ENCODE peak calls at places on chromosome 17, in four cellular contexts. T, W, A and L are unnamed samples.

GRCh38 chr17:81713556-81714411 is 1.7 kb downstream of the SLC25A10 start:
- DNase-seq in T (no peak), A (no peak), W (no peak), L (no peak)

GRCh38 chr17:72383053-72383847 is 262.4 kb downstream of the SOX9 start:
- DNase-seq in W (no peak), T (peak), A (no peak), L (no peak)

GRCh38 chr17:42163113-42163512 is 8.3 kb upstream of the RAB5C start:
- DNase-seq in T (peak), W (no peak), A (no peak), L (no peak)

GRCh38 chr17:59753522-59754467 is 46.3 kb downstream of the VMP1 start:
- DNase-seq in A (no peak), W (peak), T (peak), L (no peak)

GRCh38 chr17:47905221-47905733 is 9.2 kb downstream of the SP2 start:
- DNase-seq in T (no peak), A (peak), W (peak), L (peak)

GRCh38 chr17:65389956-65390355 is 171.5 kb downstream of the AXIN2 start:
- DNase-seq in A (no peak), T (no peak), W (no peak), L (no peak)

GRCh38 chr17:32536736-32537646 is 50.2 kb downstream of the CDK5R1 start:
- DNase-seq in A (no peak), W (no peak), T (no peak), L (no peak)

GRCh38 chr17:56679148-56679766 is 85.8 kb downstream of the NOG start:
- DNase-seq in A (no peak), T (peak), W (no peak), L (no peak)

GRCh38 chr17:73203788-73204479 is 11.1 kb downstream of the COG1 start:
- DNase-seq in T (no peak), A (no peak), W (no peak), L (no peak)

GRCh38 chr17:65537343-65537844 is 24.1 kb downstream of the AXIN2 start:
- DNase-seq in W (no peak), A (no peak), T (no peak), L (no peak)

GRCh38 chr17:65092262-65092661 is 35.7 kb upstream of the GNA13 start:
- DNase-seq in W (no peak), A (no peak), T (no peak), L (no peak)

GRCh38 chr17:50480142-50480764 is 1.6 kb downstream of the RSAD1 start:
- DNase-seq in A (no peak), T (no peak), W (no peak), L (no peak)

GRCh38 chr17:60959696-60960095 is 282.0 kb downstream of the BCAS3 start:
- DNase-seq in T (no peak), W (no peak), A (no peak), L (no peak)

GRCh38 chr17:2042355-2042929 is 620 bp downstream of the OVCA2 start:
- DNase-seq in A (no peak), T (peak), W (no peak), L (no peak)

GRCh38 chr17:13030459-13031305 is 12.9 kb upstream of the ELAC2 start:
- DNase-seq in A (no peak), W (no peak), T (peak), L (no peak)

GRCh38 chr17:82222816-82223215 is 6.0 kb upstream of the SLC16A3 start:
- DNase-seq in W (no peak), A (no peak), T (no peak), L (no peak)

GRCh38 chr17:41377546-41377945 is 4.6 kb downstream of the KRT34 start:
- DNase-seq in W (no peak), T (peak), A (no peak), L (no peak)

GRCh38 chr17:7889166-7889584 is 586 bp downstream of the CHD3 start:
- DNase-seq in W (peak), T (peak), A (peak), L (peak)

GRCh38 chr17:58577696-58578095 is 63.3 kb upstream of the MTMR4 start:
- DNase-seq in W (peak), T (peak), A (no peak), L (no peak)

GRCh38 chr17:59219370-59219769 is 941 bp upstream of the GDPD1 start:
- DNase-seq in W (no peak), T (no peak), A (no peak), L (no peak)

GRCh38 chr17:68790481-68790880 is 164.7 kb downstream of the ABCA8 start:
- DNase-seq in T (no peak), A (no peak), W (no peak), L (no peak)

GRCh38 chr17:31688704-31689103 is 170.3 kb downstream of the COPRS start:
- DNase-seq in W (no peak), A (no peak), T (no peak), L (no peak)

GRCh38 chr17:61574542-61575351 is 16.3 kb downstream of the NACA2 start:
- DNase-seq in W (peak), A (no peak), T (peak), L (no peak)

GRCh38 chr17:54749157-54749556 is 151.5 kb upstream of the TOM1L1 start:
- DNase-seq in W (no peak), A (no peak), T (peak), L (no peak)

GRCh38 chr17:80997471-80998387 is 6.1 kb downstream of the CHMP6 start:
- DNase-seq in A (no peak), W (no peak), T (no peak), L (no peak)

GRCh38 chr17:79630821-79631639 is 20.2 kb upstream of the RBFOX3 start:
- DNase-seq in W (no peak), A (no peak), T (no peak), L (peak)

GRCh38 chr17:78725448-78726021 is 56.5 kb downstream of the CYTH1 start:
- DNase-seq in W (no peak), A (no peak), T (no peak), L (no peak)

GRCh38 chr17:45936610-45937009 is 42.3 kb downstream of the MAPT start:
- DNase-seq in W (no peak), A (peak), T (no peak), L (no peak)

GRCh38 chr17:17702821-17703607 is 21.8 kb downstream of the RAI1 start:
- DNase-seq in W (no peak), A (no peak), T (peak), L (no peak)

GRCh38 chr17:81037783-81038733 is 3.1 kb downstream of the BAIAP2 start:
- DNase-seq in T (peak), W (no peak), A (no peak), L (no peak)

GRCh38 chr17:15431201-15431600 is 36.2 kb downstream of the CDRT4 start:
- DNase-seq in A (peak), T (no peak), W (no peak), L (no peak)

GRCh38 chr17:42706732-42707131 is 24.4 kb downstream of the CNTNAP1 start:
- DNase-seq in W (no peak), A (no peak), T (no peak), L (no peak)

GRCh38 chr17:50049636-50050035 is 6.3 kb upstream of the ITGA3 start:
- DNase-seq in T (no peak), W (no peak), A (no peak), L (no peak)

GRCh38 chr17:77476498-77476897 is 335.7 kb downstream of the SEC14L1 start:
- DNase-seq in A (peak), W (no peak), T (no peak), L (no peak)

GRCh38 chr17:77476920-77477805 is 336.4 kb downstream of the SEC14L1 start:
- DNase-seq in T (no peak), A (peak), W (peak), L (peak)

GRCh38 chr17:77475012-77475976 is 334.5 kb downstream of the SEC14L1 start:
- DNase-seq in W (no peak), T (no peak), A (no peak), L (no peak)

GRCh38 chr17:77474292-77474988 is 333.7 kb downstream of the SEC14L1 start:
- DNase-seq in W (no peak), A (no peak), T (no peak), L (no peak)

DNA sequence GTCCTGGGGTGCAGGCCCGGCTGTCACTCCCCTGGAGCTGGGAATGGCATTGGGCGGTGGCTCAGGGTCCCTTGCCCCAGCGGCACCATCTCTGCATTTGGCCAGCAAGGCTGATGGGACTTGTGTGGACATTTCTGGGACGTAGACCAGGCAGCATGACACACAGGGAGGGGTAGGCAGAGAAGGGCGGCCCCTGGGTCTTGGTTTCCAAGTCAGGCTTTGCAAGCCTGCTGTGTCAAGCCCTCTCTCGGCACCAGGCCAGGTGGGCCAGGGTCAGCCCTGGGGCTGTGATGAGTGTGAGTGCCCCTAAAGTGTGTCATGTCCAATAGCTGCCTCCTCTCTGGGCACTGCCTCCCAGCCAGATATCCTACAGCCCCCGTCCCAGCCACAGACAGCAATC is 335.2 kb downstream of the SEC14L1 start:
- DNase-seq in W (no peak), A (peak), T (no peak), L (no peak)
- H3K27ac ChIP-seq in W (peak), A (peak), T (no peak), L (peak)

GRCh38 chr17:77440571-77440981 is 299.8 kb downstream of the SEC14L1 start:
- DNase-seq in W (no peak), A (no peak), T (no peak), L (no peak)
- H3K4me3 ChIP-seq in W (no peak), A (no peak), T (no peak), L (no peak)

GRCh38 chr17:34626141-34626681 is 46.8 kb downstream of the TMEM132E start:
- DNase-seq in A (no peak), T (peak), W (no peak), L (no peak)
- TF ChIP-seq CTCF in A (no peak), T (no peak), W (no peak), L (no peak)

DNA sequence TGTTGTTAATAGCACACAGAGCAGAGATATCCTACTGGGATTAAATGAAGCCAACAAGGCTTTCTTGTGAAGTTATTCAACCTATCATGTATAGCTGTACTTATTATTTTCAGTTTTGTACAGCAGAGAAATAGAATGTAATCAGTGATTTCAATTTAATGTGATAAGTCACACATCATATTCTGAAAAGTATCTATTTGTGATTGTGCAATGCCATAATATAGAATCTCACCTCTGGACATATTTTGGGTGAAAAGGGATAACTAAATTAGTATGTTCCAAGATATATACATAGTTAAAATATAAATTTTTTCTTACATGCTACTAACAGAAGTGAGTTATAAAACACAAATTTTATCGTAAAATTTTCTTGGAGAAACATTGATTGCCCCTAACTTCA is 544.3 kb upstream of the KIF2B start:
- DNase-seq in T (no peak), A (no peak), W (no peak), L (no peak)
- H3K27ac ChIP-seq in T (no peak), A (no peak), W (no peak), L (no peak)

GRCh38 chr17:19746517-19746916 is 1.6 kb downstream of the ALDH3A1 start:
- DNase-seq in W (no peak), T (no peak), A (no peak), L (no peak)

GRCh38 chr17:19748807-19749193 is 702 bp upstream of the ALDH3A1 start:
- DNase-seq in A (no peak), W (no peak), T (no peak), L (no peak)

GRCh38 chr17:19750020-19750572 is 2.0 kb upstream of the ALDH3A1 start:
- DNase-seq in W (no peak), A (no peak), T (no peak), L (no peak)

GRCh38 chr17:19747159-19747719 is 859 bp downstream of the ALDH3A1 start:
- DNase-seq in W (no peak), T (no peak), A (no peak), L (no peak)

DNA sequence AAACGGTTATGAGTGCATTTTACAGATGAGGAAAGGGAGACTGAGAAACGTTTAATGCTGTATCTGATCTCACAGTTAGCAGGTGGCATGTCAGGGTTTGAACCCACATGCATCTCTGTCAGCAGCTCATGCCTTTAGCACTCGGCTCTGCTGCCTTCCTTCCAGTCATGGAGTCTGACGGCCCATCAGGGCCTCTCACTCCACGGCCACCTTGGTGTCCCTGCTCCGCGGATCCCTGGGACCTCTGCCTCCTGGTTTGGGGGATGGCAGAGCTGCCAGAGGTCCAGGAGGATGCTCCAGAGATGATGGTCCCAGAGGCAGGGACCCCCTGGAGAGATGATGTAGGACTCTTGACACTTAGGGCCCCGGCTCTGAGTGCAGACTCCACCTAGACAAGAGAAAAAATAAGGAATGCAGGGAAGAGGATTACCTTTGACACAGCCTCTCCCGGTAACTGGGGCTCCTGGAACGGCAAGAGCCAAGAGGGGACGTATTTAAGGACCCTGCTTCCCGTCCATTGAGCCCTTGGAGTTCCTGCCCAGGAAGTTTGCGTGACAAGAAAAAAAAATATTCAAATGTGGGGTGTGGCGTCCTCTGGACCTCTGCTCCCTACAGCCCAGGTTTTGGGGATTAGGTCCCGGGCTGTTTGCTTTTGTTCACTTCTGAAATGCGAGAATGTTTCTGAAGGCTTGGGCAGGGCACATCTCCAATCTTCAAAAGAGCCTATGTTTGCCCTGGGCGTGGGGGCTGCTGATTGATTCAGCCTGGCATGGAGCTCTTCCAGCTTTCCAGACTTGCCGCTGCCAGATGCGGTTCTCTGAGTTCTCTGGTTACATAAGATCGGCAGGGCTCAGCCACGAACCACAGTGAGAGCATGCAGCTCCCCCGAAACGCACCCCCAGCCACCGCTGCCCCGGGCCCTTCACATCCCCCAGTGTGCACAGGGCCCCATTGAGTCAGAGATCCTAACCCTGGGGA is at the start of gene ALDH3A1:
- DNase-seq in T (no peak), W (peak), A (no peak), L (no peak)
- H3K4me3 ChIP-seq in T (no peak), W (no peak), A (no peak), L (no peak)

DNA sequence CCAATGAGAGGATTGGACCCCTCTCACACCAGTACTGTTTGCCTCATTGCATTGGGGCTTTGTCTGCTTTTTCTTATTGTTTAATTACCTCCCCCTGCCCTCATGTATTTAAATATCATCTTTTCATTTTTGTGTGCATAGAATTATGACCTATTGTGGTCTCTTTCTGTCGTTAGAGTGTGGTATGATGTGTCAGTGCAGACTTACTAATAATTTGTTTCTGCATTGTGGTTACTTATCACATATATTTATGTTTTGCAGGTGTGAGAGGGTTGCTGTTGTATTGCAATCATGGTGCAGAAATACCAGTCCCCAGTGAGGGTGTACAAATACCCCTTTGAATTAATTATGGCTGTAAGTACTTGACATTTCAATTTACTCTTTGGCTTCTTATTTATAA is 2.5 kb downstream of the SEC14L1 start:
- DNase-seq in A (no peak), T (no peak), W (no peak), L (no peak)
- TF ChIP-seq CTCF in A (no peak), T (no peak), W (no peak), L (no peak)